ENCODE peak calls at places on chromosome 7, in ten cellular contexts. V is Panc1, X is neural crest cell, A is lower lobe of right lung, B is heart right ventricle, K is progenitor cell of endocrine pancreas, W is fibroblast of the aortic adventitia, R is spleen, M is lung, Y is MM.1S. L is an unnamed sample.

GRCh38 chr7:36278767-36279171 is 110.9 kb upstream of the ANLN start:
- DNase-seq in V (no peak), X (no peak), A (no peak), B (no peak), K (no peak), W (peak), R (no peak), M (no peak), Y (no peak), L (no peak)

GRCh38 chr7:106542550-106543220 is 118.3 kb downstream of the CCDC71L start:
- DNase-seq in V (peak), X (peak), A (no peak), B (peak), K (peak), W (peak), R (no peak), M (peak), Y (peak), L (peak)

GRCh38 chr7:108094375-108094774 is 35.8 kb downstream of the LAMB4 start:
- DNase-seq in V (no peak), X (no peak), A (no peak), B (no peak), K (no peak), W (peak), R (no peak), M (no peak), Y (no peak), L (no peak)

GRCh38 chr7:157584420-157584819 is 247.6 kb downstream of the DNAJB6 start:
- DNase-seq in V (no peak), X (no peak), A (no peak), B (no peak), K (no peak), W (no peak), R (peak), M (no peak), Y (no peak), L (no peak)

GRCh38 chr7:96184783-96185182 is 137.1 kb downstream of the SLC25A13 start:
- DNase-seq in V (no peak), X (no peak), A (no peak), B (no peak), K (no peak), W (no peak), R (no peak), M (no peak), Y (no peak), L (no peak)

GRCh38 chr7:151456276-151456675 is 16.3 kb upstream of the CRYGN start:
- DNase-seq in V (no peak), X (no peak), A (no peak), B (no peak), K (no peak), W (no peak), R (peak), M (no peak), Y (no peak), L (no peak)

GRCh38 chr7:64602518-64602917 is 39.6 kb upstream of the ZNF680 start:
- DNase-seq in V (no peak), X (no peak), A (no peak), B (no peak), K (no peak), W (peak), R (no peak), M (no peak), Y (no peak), L (no peak)

GRCh38 chr7:35004531-35005096 is 32.7 kb downstream of the DPY19L1 start:
- DNase-seq in V (no peak), X (no peak), A (no peak), B (no peak), K (no peak), W (no peak), R (no peak), M (no peak), Y (no peak), L (no peak)

GRCh38 chr7:50533849-50534248 is 31.4 kb downstream of the DDC start:
- DNase-seq in V (no peak), X (no peak), A (no peak), B (no peak), K (no peak), W (no peak), R (no peak), M (peak), Y (no peak), L (no peak)

GRCh38 chr7:45153238-45153637 is 4.4 kb upstream of the RAMP3 start:
- DNase-seq in V (no peak), X (no peak), A (no peak), B (no peak), K (no peak), W (no peak), R (peak), M (no peak), Y (no peak), L (no peak)

GRCh38 chr7:47663841-47664240 is 81.9 kb upstream of the TNS3 start:
- DNase-seq in V (no peak), X (no peak), A (no peak), B (no peak), K (no peak), W (no peak), R (no peak), M (no peak), Y (no peak), L (no peak)

GRCh38 chr7:75951506-75951905 is 36.6 kb downstream of the POR start:
- DNase-seq in V (no peak), X (no peak), A (peak), B (no peak), K (no peak), W (peak), R (peak), M (peak), Y (no peak), L (no peak)

GRCh38 chr7:149284343-149284742 is 22.3 kb downstream of the ZNF783 start:
- DNase-seq in V (no peak), X (no peak), A (no peak), B (no peak), K (no peak), W (no peak), R (no peak), M (no peak), Y (peak), L (no peak)

GRCh38 chr7:48718731-48719387 is 205.5 kb upstream of the CDC14C start:
- DNase-seq in V (no peak), X (no peak), A (no peak), B (peak), K (no peak), W (no peak), R (no peak), M (no peak), Y (no peak), L (no peak)

GRCh38 chr7:116316838-116317612 is 106.7 kb downstream of the TES start:
- DNase-seq in V (peak), X (peak), A (no peak), B (peak), K (no peak), W (peak), R (no peak), M (peak), Y (no peak), L (peak)

GRCh38 chr7:39589323-39590111 is 23.3 kb downstream of the YAE1 start:
- DNase-seq in V (no peak), X (no peak), A (no peak), B (peak), K (no peak), W (peak), R (no peak), M (no peak), Y (peak), L (peak)

GRCh38 chr7:140639366-140640053 is 1.1 kb downstream of the DENND2A start:
- DNase-seq in V (no peak), X (no peak), A (no peak), B (peak), K (no peak), W (peak), R (peak), M (no peak), Y (no peak), L (no peak)

GRCh38 chr7:24668922-24669635 is 88.2 kb downstream of the GSDME start:
- DNase-seq in V (no peak), X (no peak), A (no peak), B (no peak), K (no peak), W (peak), R (no peak), M (no peak), Y (no peak), L (no peak)

GRCh38 chr7:7953761-7954160 is 14.8 kb upstream of the GLCCI1 start:
- DNase-seq in V (no peak), X (no peak), A (no peak), B (no peak), K (no peak), W (no peak), R (no peak), M (no peak), Y (no peak), L (no peak)

DNA sequence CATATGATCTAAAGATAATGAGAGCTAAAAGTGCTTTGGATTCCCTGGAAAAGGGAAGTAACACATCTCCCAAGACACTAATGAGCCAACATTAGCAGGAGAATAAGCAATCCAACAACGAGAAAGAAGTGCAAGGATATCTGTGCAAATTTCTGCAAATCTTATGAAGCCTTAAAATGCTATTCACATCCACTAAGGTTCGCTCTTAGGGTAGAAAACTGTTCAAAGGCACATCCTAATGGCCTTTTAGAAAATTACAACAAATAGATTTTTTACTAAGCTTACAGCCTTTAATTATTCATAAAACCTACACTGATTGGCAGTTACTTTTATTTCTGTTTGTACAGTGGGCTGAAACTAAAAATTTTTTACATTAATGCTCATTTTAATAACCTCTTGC is 100.3 kb downstream of the RAPGEF5 start:
- DNase-seq in V (no peak), X (no peak), A (no peak), B (no peak), K (no peak), W (peak), R (no peak), M (no peak), Y (no peak), L (no peak)
- TF ChIP-seq CTCF in V (no peak), X (no peak), A (no peak), B (peak), K (no peak), W (peak), R (no peak), M (no peak), Y (no peak), L (no peak)

DNA sequence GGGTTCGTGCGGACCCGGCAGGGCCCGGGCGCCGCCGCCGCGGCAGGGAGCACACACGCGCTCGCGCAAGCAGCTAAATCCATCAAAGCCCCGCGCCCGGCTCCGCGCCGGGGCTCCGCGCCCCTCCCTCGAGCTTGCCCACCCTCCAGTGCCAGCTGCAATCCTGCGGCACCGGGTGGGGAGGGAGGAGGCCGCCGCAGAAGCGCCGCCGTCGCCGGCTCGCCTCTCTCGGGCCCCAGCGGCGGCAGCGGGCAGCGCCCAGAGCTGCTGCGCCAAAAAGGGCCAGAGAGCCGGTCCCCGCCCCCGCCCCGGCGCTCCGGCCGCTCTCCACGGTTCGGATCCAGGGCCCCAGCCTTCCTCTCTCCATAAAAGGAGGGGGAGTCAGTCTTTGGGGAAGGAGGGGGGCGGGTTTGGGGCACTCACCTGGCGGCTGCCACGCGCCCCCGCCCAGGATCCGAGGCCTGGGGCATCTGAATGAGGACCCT is 370 bp upstream of the PDGFA start:
- DNase-seq in V (no peak), X (peak), A (peak), B (peak), K (peak), W (peak), R (no peak), M (no peak), Y (no peak), L (no peak)
- TF ChIP-seq CTCF in V (no peak), X (peak), A (no peak), B (peak), K (peak), W (peak), R (no peak), M (no peak), Y (no peak), L (no peak)

GRCh38 chr7:37921340-37921805 is 933 bp downstream of the EPDR1 start:
- DNase-seq in V (no peak), X (no peak), A (peak), B (no peak), K (peak), W (peak), R (no peak), M (peak), Y (peak), L (peak)

GRCh38 chr7:37920305-37920618 is 178 bp upstream of the EPDR1 start:
- DNase-seq in V (no peak), X (no peak), A (no peak), B (no peak), K (no peak), W (no peak), R (no peak), M (no peak), Y (no peak), L (no peak)

GRCh38 chr7:37921876-37922275 is 1.4 kb downstream of the EPDR1 start:
- DNase-seq in V (no peak), X (no peak), A (no peak), B (no peak), K (no peak), W (no peak), R (no peak), M (no peak), Y (no peak), L (no peak)

GRCh38 chr7:37918526-37918925 is 1.9 kb upstream of the SFRP4 start:
- DNase-seq in V (no peak), X (no peak), A (no peak), B (no peak), K (no peak), W (no peak), R (no peak), M (no peak), Y (no peak), L (no peak)

GRCh38 chr7:37920619-37921339 is at the start of gene EPDR1:
- DNase-seq in V (no peak), X (peak), A (peak), B (peak), K (peak), W (no peak), R (peak), M (peak), Y (peak), L (peak)
- TF ChIP-seq CTCF in V (peak), X (peak), A (peak), B (peak), K (peak), W (no peak), R (no peak), M (no peak), Y (peak), L (peak)

DNA sequence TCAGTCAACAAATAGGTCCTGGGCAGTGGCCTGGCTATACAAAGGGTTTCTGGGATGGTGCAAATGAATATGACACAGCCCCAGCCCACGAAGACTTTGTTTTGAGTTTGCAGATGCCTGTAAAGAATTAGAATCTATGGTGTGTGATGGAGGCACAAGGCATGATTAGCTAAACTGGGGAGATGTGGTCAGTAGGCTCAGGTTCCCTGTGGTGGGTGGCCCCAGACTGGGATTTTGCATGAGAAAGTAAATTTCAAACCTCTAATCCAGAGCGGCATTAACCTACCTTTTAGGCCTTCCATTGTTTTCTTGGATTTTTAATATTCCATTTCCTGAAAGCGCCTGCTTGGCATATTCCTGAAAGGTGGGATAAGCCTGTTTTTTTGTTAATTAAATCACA is 6.4 kb upstream of the CPA5 start:
- DNase-seq in V (no peak), X (no peak), A (no peak), B (no peak), K (no peak), W (no peak), R (no peak), M (no peak), Y (no peak), L (no peak)
- TF ChIP-seq CTCF in V (no peak), X (no peak), A (no peak), B (no peak), K (no peak), W (no peak), R (no peak), M (no peak), Y (no peak), L (no peak)

GRCh38 chr7:68176974-68177373 is 1180.3 kb downstream of the TYW1 start:
- DNase-seq in V (peak), X (peak), A (no peak), B (peak), K (peak), W (peak), R (no peak), M (peak), Y (peak), L (peak)
- TF ChIP-seq CTCF in V (peak), X (peak), A (peak), B (peak), K (peak), W (peak), R (peak), M (peak), Y (peak), L (peak)

L was measured in GM10248.